ENCODE peak calls at places on chromosomes 1 and 21, in five cellular contexts. L is A549, P is GM12878, U is HepG2, D is K562. I is an unnamed sample.

GRCh38 chr1:172897738-172898137 is 153.0 kb downstream of the TNFSF18 start:
- DNase-seq in P (no peak), U (no peak), L (no peak), D (no peak), I (no peak)

GRCh38 chr1:65207317-65207716 is 59.3 kb downstream of the AK4 start:
- DNase-seq in U (no peak), P (no peak), D (no peak), L (no peak), I (no peak)

GRCh38 chr1:57423135-57424131 is at the start of gene DAB1:
- DNase-seq in P (no peak), D (no peak), U (no peak), L (no peak), I (peak)

GRCh38 chr1:175555266-175555665 is 188.1 kb downstream of the TNR start:
- DNase-seq in L (no peak), D (no peak), U (no peak), P (no peak), I (no peak)

GRCh38 chr1:92536593-92537332 is 50.0 kb upstream of the GFI1 start:
- DNase-seq in P (peak), L (no peak), D (no peak), U (peak), I (no peak)

GRCh38 chr1:112093372-112093694 is 103.9 kb upstream of the KCND3 start:
- DNase-seq in L (no peak), U (no peak), D (no peak), P (no peak), I (no peak)

GRCh38 chr1:14320518-14320917 is 278.0 kb upstream of the KAZN start:
- DNase-seq in P (no peak), L (no peak), U (no peak), D (no peak), I (no peak)

GRCh38 chr1:221637641-221638041 is 104.2 kb downstream of the DUSP10 start:
- DNase-seq in P (no peak), L (peak), U (no peak), D (no peak), I (no peak)

GRCh38 chr1:3360646-3361257 is 93.7 kb upstream of the ARHGEF16 start:
- DNase-seq in P (no peak), D (no peak), L (no peak), U (no peak), I (no peak)

GRCh38 chr1:44249543-44249942 is 36.3 kb downstream of the DMAP1 start:
- DNase-seq in P (no peak), D (peak), U (no peak), L (no peak), I (no peak)

GRCh38 chr21:37006521-37007291 is at the start of gene RIPPLY3:
- DNase-seq in D (no peak), L (peak), P (no peak), U (no peak), I (peak)

GRCh38 chr1:228393268-228393699 is 13.4 kb downstream of the TRIM11 start:
- DNase-seq in P (no peak), U (peak), L (peak), D (no peak), I (no peak)
- TF ChIP-seq CHD2 in P (no peak), U (no peak), L (no peak), D (no peak), I (no peak)

GRCh38 chr1:230754831-230755230 is 7.6 kb downstream of the CAPN9 start:
- DNase-seq in U (no peak), P (no peak), D (no peak), L (no peak), I (no peak)
- TF ChIP-seq HDAC2 in U (no peak), P (no peak), D (no peak), L (no peak), I (no peak)

GRCh38 chr1:1033731-1034437 is 14.0 kb downstream of the AGRN start:
- DNase-seq in D (no peak), P (no peak), U (no peak), L (no peak), I (no peak)
- TF ChIP-seq CHD2 in D (no peak), P (no peak), U (no peak), L (no peak), I (no peak)

DNA sequence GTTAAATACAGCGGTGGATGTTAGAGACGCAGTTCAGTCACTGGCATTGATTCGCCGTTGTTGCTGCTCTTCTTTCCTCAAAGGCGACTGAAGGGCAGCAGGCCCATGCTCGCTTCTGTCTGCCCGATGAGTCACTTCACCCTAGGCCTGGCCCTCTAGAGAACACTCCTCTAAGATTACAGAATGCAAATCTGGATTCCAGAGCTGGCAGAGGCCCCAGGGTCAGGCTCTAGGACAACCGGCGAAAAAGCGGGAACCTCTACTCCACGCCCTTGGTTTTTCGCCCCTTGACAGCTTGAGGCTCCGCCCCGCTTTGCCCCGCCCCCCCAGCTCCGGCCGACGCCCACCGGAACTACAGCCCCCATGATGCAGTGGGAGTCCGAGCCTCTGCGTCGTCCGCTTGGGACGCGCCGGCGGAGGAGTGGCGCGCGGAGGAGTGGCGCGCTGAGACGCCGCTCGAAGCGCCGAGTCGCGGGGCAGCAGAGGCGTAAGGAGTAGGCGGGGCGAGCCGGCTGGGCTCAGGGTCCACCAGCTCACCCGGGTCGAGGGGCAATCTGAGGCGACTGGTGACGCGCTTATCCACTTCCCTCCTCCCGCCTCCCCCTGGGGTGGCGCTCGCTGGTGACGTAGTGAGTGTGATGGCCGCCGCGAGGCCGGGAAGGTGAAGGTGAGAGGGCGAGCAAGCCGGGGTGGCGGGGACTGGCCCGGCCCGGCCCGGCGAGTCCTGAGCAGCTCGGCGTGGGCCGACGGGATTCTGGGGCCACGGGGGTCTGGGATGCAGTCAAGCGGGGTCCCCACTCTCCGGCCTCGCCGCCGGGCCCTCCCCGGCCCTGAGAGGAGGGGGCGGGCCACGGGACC is at the start of gene MFN2:
- DNase-seq in U (peak), P (peak), L (peak), D (peak), I (peak)
- TF ChIP-seq HDAC2 in U (peak), P (no peak), L (no peak), D (peak), I (no peak)

GRCh38 chr21:42263591-42264131 is 44.7 kb downstream of the ABCG1 start:
- DNase-seq in U (no peak), D (no peak), L (no peak), P (no peak), I (no peak)
- TF ChIP-seq CHD2 in U (no peak), D (no peak), L (no peak), P (no peak), I (no peak)

GRCh38 chr1:25072461-25072860 is 142.4 kb upstream of the RUNX3 start:
- DNase-seq in P (no peak), D (no peak), L (no peak), U (no peak), I (no peak)
- TF ChIP-seq HDAC2 in P (no peak), D (no peak), L (no peak), U (no peak), I (no peak)

DNA sequence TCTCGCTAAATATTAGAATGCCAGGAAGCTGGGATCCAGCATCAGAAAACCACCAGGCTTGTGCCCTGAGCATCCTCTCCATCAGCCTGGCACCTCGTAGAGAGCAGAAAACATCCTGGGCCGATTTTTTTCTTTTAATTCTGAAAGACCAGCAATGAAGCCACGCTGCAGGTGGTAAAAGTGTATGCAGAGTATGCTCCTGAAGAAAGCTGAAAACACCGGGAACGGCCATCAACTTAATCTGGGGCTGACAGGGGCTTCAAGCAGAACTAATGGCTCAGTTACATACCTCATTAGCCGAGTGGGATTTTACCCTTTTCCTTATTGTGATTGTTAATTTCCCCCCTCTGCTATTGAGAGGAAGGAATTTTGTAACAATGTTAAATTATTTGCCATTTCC is 71.3 kb downstream of the RRAGC start:
- DNase-seq in L (no peak), D (no peak), P (no peak), U (no peak), I (peak)
- TF ChIP-seq CHD2 in L (no peak), D (no peak), P (no peak), U (no peak), I (no peak)

DNA sequence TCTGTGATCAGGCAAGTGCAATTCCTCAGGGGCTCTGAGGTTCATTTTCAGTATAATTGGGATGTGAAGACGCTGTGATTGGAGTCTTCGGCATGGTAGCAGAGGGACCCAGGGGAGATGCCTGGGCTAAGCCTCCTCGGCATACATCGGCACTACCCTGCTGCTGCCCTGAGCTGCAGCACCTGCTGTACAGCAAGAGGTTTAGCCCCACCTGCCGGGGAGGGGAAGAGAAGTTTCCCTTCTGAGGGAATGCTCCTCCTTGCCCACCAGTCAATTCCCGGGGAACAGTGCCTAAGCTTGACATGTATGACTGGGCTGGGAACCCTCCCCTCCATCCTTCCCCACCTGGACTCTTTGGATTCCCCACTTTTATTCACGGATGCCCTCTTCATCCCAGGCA is 24.9 kb downstream of the CNIH3 start:
- DNase-seq in L (peak), P (no peak), D (no peak), U (peak), I (peak)
- TF ChIP-seq HDAC2 in L (no peak), P (no peak), D (no peak), U (no peak), I (no peak)

I was measured in H1.